ENCODE peak calls at places on chromosomes 4 and X, in six cellular contexts. O is stomach; E is IMR-90; R is cardiac fibroblast; Q is CD4-positive, alpha-beta T cell; J is WTC11. U is an unnamed sample.

GRCh38 chr4:89316931-89317366 is 9.3 kb upstream of the GPRIN3 start:
- DNase-seq in O (no peak), E (peak), R (peak), Q (no peak), J (no peak), U (no peak)

GRCh38 chrX:118773782-118774181 is 46.4 kb downstream of the IL13RA1 start:
- DNase-seq in O (peak), E (no peak), R (no peak), Q (no peak), J (no peak), U (no peak)

GRCh38 chr4:156870166-156870565 is 101.4 kb downstream of the PDGFC start:
- DNase-seq in O (no peak), E (peak), R (peak), Q (no peak), J (no peak), U (no peak)

GRCh38 chr4:55553442-55553841 is 6.7 kb upstream of the CLOCK start:
- DNase-seq in O (peak), E (no peak), R (peak), Q (no peak), J (peak), U (no peak)

GRCh38 chr4:3045500-3045850 is 28.9 kb downstream of the HTT-AS start:
- DNase-seq in O (peak), E (peak), R (peak), Q (peak), J (no peak), U (no peak)

GRCh38 chr4:90074322-90074886 is 52.8 kb upstream of the CCSER1 start:
- DNase-seq in O (no peak), E (no peak), R (no peak), Q (no peak), J (no peak), U (no peak)

GRCh38 chr4:108884596-108884995 is 121.7 kb upstream of the ETNPPL start:
- DNase-seq in O (no peak), E (peak), R (peak), Q (no peak), J (no peak), U (no peak)

GRCh38 chr4:38058186-38058585 is 98.0 kb downstream of the PTTG2 start:
- DNase-seq in O (no peak), E (no peak), R (no peak), Q (no peak), J (no peak), U (no peak)

GRCh38 chrX:55731826-55732225 is 14.3 kb downstream of the RRAGB start:
- DNase-seq in O (no peak), E (no peak), R (no peak), Q (no peak), J (no peak), U (no peak)

GRCh38 chr4:73669410-73670183 is 49.4 kb upstream of the RASSF6 start:
- DNase-seq in O (no peak), E (no peak), R (no peak), Q (no peak), J (no peak), U (no peak)

GRCh38 chr4:150573534-150573933 is 8.4 kb upstream of the MAB21L2 start:
- DNase-seq in O (no peak), E (peak), R (peak), Q (no peak), J (no peak), U (no peak)

GRCh38 chr4:54843106-54843505 is 185.3 kb downstream of the KIT start:
- DNase-seq in O (no peak), E (no peak), R (no peak), Q (no peak), J (no peak), U (no peak)

GRCh38 chr4:108804648-108805273 is 41.9 kb upstream of the ETNPPL start:
- DNase-seq in O (no peak), E (no peak), R (no peak), Q (no peak), J (no peak), U (no peak)

GRCh38 chrX:83186632-83187031 is 321.5 kb upstream of the POU3F4 start:
- DNase-seq in O (no peak), E (no peak), R (no peak), Q (no peak), J (no peak), U (no peak)

GRCh38 chr4:76055005-76055404 is 19.1 kb upstream of the CXCL11 start:
- DNase-seq in O (no peak), E (no peak), R (no peak), Q (no peak), J (no peak), U (no peak)

GRCh38 chrX:153781428-153782047 is 697 bp downstream of the SRPK3 start:
- DNase-seq in O (no peak), E (no peak), R (no peak), Q (no peak), J (no peak), U (no peak)

GRCh38 chr4:66736593-66736992 is 808.7 kb downstream of the CENPC start:
- DNase-seq in O (no peak), E (no peak), R (no peak), Q (no peak), J (no peak), U (no peak)

GRCh38 chr4:122815248-122815647 is 11.4 kb upstream of the FGF2 start:
- DNase-seq in O (no peak), E (no peak), R (no peak), Q (no peak), J (no peak), U (no peak)

GRCh38 chr4:80173387-80173786 is 23.9 kb upstream of the PRDM8 start:
- DNase-seq in O (no peak), E (peak), R (peak), Q (no peak), J (no peak), U (no peak)

GRCh38 chr4:82519776-82520175 is 42.0 kb downstream of the TMEM150C start:
- DNase-seq in O (no peak), E (peak), R (peak), Q (no peak), J (no peak), U (no peak)

GRCh38 chrX:134144231-134144630 is 92.8 kb upstream of the CCDC160 start:
- DNase-seq in O (no peak), E (peak), R (no peak), Q (no peak), J (no peak), U (no peak)
- TF ChIP-seq CTCF in O (no peak), E (peak), R (peak), Q (peak), J (no peak), U (peak)

GRCh38 chrX:95762716-95763115 is 921.9 kb upstream of the DIAPH2 start:
- DNase-seq in O (no peak), E (no peak), R (peak), Q (no peak), J (no peak), U (no peak)

GRCh38 chrX:95760356-95760755 is 924.3 kb upstream of the DIAPH2 start:
- DNase-seq in O (no peak), E (no peak), R (no peak), Q (no peak), J (no peak), U (no peak)

DNA sequence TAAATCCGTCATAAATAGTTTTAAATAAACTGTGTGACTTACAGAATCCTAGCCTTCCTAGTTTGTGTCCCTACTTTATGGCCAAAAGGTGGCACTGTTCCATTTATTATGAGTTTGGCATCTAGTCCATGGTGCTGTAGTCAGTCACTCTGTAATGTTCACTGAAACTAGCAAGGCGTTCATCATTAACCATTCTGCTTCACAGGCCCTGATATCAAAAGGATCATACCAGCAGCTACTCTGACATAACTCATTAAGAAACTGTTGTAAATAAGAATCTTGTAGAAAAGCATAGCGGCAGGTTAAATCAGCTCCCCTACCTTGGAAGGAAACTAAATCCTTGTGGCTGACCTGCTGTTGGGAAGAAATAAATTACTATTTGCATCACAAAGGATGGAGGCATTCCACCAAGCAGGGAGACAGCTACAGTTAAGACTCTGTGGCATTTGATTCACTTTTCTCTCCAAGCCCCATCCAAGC is 919.6 kb upstream of the DIAPH2 start:
- DNase-seq in O (no peak), E (peak), R (peak), Q (no peak), J (no peak), U (no peak)
- TF ChIP-seq CTCF in O (no peak), E (peak), R (peak), Q (no peak), J (peak), U (peak)

GRCh38 chrX:66602381-66602938 is 36.4 kb downstream of the EDA2R start:
- DNase-seq in O (no peak), E (no peak), R (no peak), Q (no peak), J (peak), U (no peak)
- TF ChIP-seq CTCF in O (no peak), E (no peak), R (no peak), Q (no peak), J (no peak), U (no peak)

DNA sequence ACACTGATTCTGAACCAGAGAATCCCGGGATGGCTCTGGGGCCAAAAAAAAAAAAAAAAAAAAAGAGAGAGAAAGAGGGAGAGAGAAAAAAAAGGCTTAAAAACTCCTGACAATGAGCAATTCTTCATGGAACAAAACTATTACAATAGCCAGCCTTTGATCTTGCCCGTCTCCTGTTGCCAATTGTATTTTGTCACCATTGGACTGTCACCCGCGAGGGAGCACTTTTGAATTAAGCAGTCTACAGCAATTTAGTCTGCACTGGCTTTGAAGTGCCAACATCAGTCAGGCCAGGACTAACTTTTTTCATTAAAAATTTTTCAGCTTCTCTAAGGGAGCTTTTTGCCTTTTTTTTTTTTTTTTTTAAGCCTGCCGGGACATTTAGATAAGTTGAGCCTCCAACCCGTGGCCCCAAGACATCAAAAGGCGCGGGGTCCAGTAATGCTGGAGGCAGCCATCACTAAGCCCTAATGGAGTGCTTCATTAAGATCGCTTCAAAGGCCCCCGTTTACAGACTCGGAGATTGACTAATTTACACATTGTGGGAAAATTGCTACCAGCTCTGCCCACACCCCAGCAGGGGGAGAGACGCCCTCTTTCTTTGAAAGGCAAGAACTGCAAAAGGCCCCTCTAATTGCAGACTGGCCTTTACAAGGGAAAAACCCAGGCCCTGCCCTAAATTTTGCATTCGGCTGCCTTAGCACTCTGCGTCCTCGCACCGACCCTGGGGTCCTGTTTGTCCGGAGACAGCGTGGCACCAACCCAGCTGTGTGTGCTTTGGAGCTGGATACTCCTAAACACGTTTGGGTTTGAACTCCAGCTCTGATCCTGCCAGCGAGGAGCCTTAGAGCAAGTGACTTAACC is 98.1 kb upstream of the MSX1 start:
- DNase-seq in O (no peak), E (no peak), R (no peak), Q (no peak), J (peak), U (no peak)
- TF ChIP-seq CTCF in O (no peak), E (peak), R (no peak), Q (no peak), J (peak), U (no peak)